ENCODE peak calls at places on chromosomes 4 and X, in nine cellular contexts. P, O, X, C, T, Q, A, D and S are unnamed samples.

GRCh38 chrX:108020631-108021030 is 24.2 kb upstream of the VSIG1 start:
- DNase-seq in P (peak), O (peak), X (no peak), C (no peak), T (no peak), Q (no peak), A (no peak), D (peak), S (peak)

GRCh38 chrX:149040873-149041535 is 464.1 kb downstream of the IDS start:
- DNase-seq in P (no peak), O (peak), X (no peak), C (no peak), T (no peak), Q (no peak), A (no peak), D (peak), S (no peak)

GRCh38 chrX:28997716-28998115 is 410.5 kb downstream of the IL1RAPL1 start:
- DNase-seq in P (no peak), O (peak), X (no peak), C (no peak), T (no peak), Q (no peak), A (no peak), D (no peak), S (no peak)

GRCh38 chrX:17590892-17591740 is 146.2 kb upstream of the SCML1 start:
- DNase-seq in P (peak), O (peak), X (peak), C (no peak), T (peak), Q (peak), A (peak), D (peak), S (peak)

GRCh38 chrX:82362550-82362949 is 1145.5 kb upstream of the POU3F4 start:
- DNase-seq in P (no peak), O (no peak), X (no peak), C (no peak), T (no peak), Q (no peak), A (no peak), D (no peak), S (no peak)

GRCh38 chr4:133146574-133147198 is 2.4 kb upstream of the PCDH10 start:
- DNase-seq in P (peak), O (peak), X (peak), C (no peak), T (no peak), Q (no peak), A (peak), D (peak), S (no peak)

GRCh38 chr4:61511716-61512488 is 311.8 kb downstream of the ADGRL3 start:
- DNase-seq in P (no peak), O (peak), X (no peak), C (no peak), T (no peak), Q (no peak), A (no peak), D (peak), S (peak)

GRCh38 chr4:25397305-25397704 is 20.2 kb downstream of the ANAPC4 start:
- DNase-seq in P (no peak), O (no peak), X (no peak), C (no peak), T (no peak), Q (no peak), A (no peak), D (no peak), S (no peak)